ENCODE peak calls at places on chromosomes 2 and 18, in five cellular contexts. One of them, this sample, is unnamed. For H3K4me1, the result is how much of the 10 kb centered on the place peaks cover.

GRCh38 chr18:79962311-79962710 is 2.1 kb upstream of the HSBP1L1 start:
- DNase-seq in transverse colon: no peak
- DNase-seq in upper lobe of left lung: no peak
- DNase-seq in prostate gland: no peak
- DNase-seq in uterus: no peak
- DNase-seq in this sample: no peak

GRCh38 chr2:111042772-111043771 is 77.6 kb upstream of the BCL2L11 start:
- DNase-seq in transverse colon: no peak
- DNase-seq in upper lobe of left lung: peak
- DNase-seq in prostate gland: no peak
- DNase-seq in uterus: no peak
- DNase-seq in this sample: no peak

GRCh38 chr2:226211439-226211838 is 588.2 kb downstream of the IRS1 start:
- DNase-seq in transverse colon: no peak
- DNase-seq in upper lobe of left lung: no peak
- DNase-seq in prostate gland: peak
- DNase-seq in uterus: no peak
- DNase-seq in this sample: no peak

GRCh38 chr2:173028141-173028540 is 47.5 kb upstream of the MAP3K20 start:
- DNase-seq in transverse colon: no peak
- DNase-seq in upper lobe of left lung: no peak
- DNase-seq in prostate gland: no peak
- DNase-seq in uterus: no peak
- DNase-seq in this sample: no peak

GRCh38 chr2:178194600-178195389 is 483 bp downstream of the OSBPL6 start:
- DNase-seq in transverse colon: peak
- DNase-seq in upper lobe of left lung: peak
- DNase-seq in prostate gland: peak
- DNase-seq in uterus: peak
- DNase-seq in this sample: peak

GRCh38 chr2:240149943-240150784 is 9.7 kb upstream of the OTOS start:
- DNase-seq in transverse colon: no peak
- DNase-seq in upper lobe of left lung: no peak
- DNase-seq in prostate gland: no peak
- DNase-seq in uterus: no peak
- DNase-seq in this sample: no peak

GRCh38 chr2:26850565-26850964 is 2.6 kb downstream of the DPYSL5 start:
- DNase-seq in transverse colon: no peak
- DNase-seq in upper lobe of left lung: no peak
- DNase-seq in prostate gland: no peak
- DNase-seq in uterus: no peak
- DNase-seq in this sample: no peak

GRCh38 chr18:50819027-50819726 is 639 bp downstream of the MRO start:
- DNase-seq in transverse colon: peak
- DNase-seq in upper lobe of left lung: peak
- DNase-seq in prostate gland: peak
- DNase-seq in uterus: peak
- DNase-seq in this sample: no peak

GRCh38 chr18:6566338-6566911 is 151.7 kb upstream of the L3MBTL4 start:
- DNase-seq in transverse colon: no peak
- DNase-seq in upper lobe of left lung: no peak
- DNase-seq in prostate gland: no peak
- DNase-seq in uterus: no peak
- DNase-seq in this sample: no peak

GRCh38 chr18:49055787-49056186 is 105.0 kb upstream of the SMAD7 start:
- DNase-seq in transverse colon: peak
- DNase-seq in upper lobe of left lung: peak
- DNase-seq in prostate gland: no peak
- DNase-seq in uterus: peak
- DNase-seq in this sample: no peak

GRCh38 chr2:60047944-60048525 is 505.4 kb downstream of the BCL11A start:
- DNase-seq in transverse colon: no peak
- DNase-seq in upper lobe of left lung: no peak
- DNase-seq in prostate gland: no peak
- DNase-seq in uterus: no peak
- DNase-seq in this sample: no peak

GRCh38 chr18:2932247-2933181 is 80.4 kb downstream of the LPIN2 start:
- DNase-seq in transverse colon: no peak
- DNase-seq in upper lobe of left lung: no peak
- DNase-seq in prostate gland: peak
- DNase-seq in uterus: no peak
- DNase-seq in this sample: no peak

GRCh38 chr2:71451695-71452094 is 1.7 kb upstream of the DYSF start:
- DNase-seq in transverse colon: no peak
- DNase-seq in upper lobe of left lung: no peak
- DNase-seq in prostate gland: no peak
- DNase-seq in uterus: no peak
- DNase-seq in this sample: no peak

GRCh38 chr2:71449343-71449742 is 4.0 kb upstream of the DYSF start:
- DNase-seq in transverse colon: no peak
- DNase-seq in upper lobe of left lung: no peak
- DNase-seq in prostate gland: no peak
- DNase-seq in uterus: no peak
- DNase-seq in this sample: no peak

GRCh38 chr2:71446505-71446904 is 6.9 kb upstream of the DYSF start:
- DNase-seq in transverse colon: no peak
- DNase-seq in upper lobe of left lung: no peak
- DNase-seq in prostate gland: no peak
- DNase-seq in uterus: no peak
- DNase-seq in this sample: no peak
- H3K4me1 ChIP-seq in transverse colon: under half
- H3K4me1 ChIP-seq in upper lobe of left lung: under half
- H3K4me1 ChIP-seq in prostate gland: under half
- H3K4me1 ChIP-seq in uterus: under half
- H3K4me1 ChIP-seq in this sample: under half

DNA sequence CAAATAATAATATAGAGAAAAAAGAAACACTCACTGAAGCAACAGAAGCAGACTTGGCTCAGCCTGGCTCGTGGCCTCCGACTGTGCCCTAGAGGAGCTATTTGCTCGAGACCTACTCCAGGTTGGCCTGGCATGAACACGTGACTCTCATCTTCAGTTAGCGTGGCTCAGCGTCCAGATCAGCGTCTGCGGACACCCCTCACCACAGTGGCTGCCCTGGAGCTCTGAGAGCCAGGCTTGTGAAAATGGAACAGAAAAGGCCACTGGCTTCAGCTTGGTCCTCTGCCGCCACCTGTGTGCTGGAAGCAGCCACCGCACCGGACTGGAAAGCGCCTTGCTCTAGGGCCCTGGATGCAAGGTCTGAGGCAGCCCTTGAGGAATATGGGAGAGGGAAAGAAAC is 1184.0 kb upstream of the GYPC start:
- DNase-seq in transverse colon: peak
- DNase-seq in upper lobe of left lung: peak
- DNase-seq in prostate gland: no peak
- DNase-seq in uterus: no peak
- DNase-seq in this sample: no peak
- TF ChIP-seq CTCF in transverse colon: peak
- TF ChIP-seq CTCF in upper lobe of left lung: no peak
- TF ChIP-seq CTCF in prostate gland: no peak
- TF ChIP-seq CTCF in uterus: no peak
- TF ChIP-seq CTCF in this sample: no peak

GRCh38 chr2:238433941-238434845 is 7.5 kb downstream of the ASB1 start:
- DNase-seq in transverse colon: no peak
- DNase-seq in upper lobe of left lung: no peak
- DNase-seq in prostate gland: no peak
- DNase-seq in uterus: no peak
- DNase-seq in this sample: no peak
- TF ChIP-seq POLR2A in transverse colon: no peak
- TF ChIP-seq POLR2A in upper lobe of left lung: no peak
- TF ChIP-seq POLR2A in prostate gland: no peak
- TF ChIP-seq POLR2A in uterus: no peak
- TF ChIP-seq POLR2A in this sample: no peak

GRCh38 chr2:215660687-215661086 is 224.8 kb upstream of the FN1 start:
- DNase-seq in transverse colon: no peak
- DNase-seq in upper lobe of left lung: no peak
- DNase-seq in prostate gland: no peak
- DNase-seq in uterus: no peak
- DNase-seq in this sample: no peak
- H3K4me1 ChIP-seq in transverse colon: under half
- H3K4me1 ChIP-seq in upper lobe of left lung: under half
- H3K4me1 ChIP-seq in prostate gland: under half
- H3K4me1 ChIP-seq in uterus: under half
- H3K4me1 ChIP-seq in this sample: under half

GRCh38 chr18:12246849-12247808 is 7.0 kb upstream of the CIDEA start:
- DNase-seq in transverse colon: no peak
- DNase-seq in upper lobe of left lung: no peak
- DNase-seq in prostate gland: no peak
- DNase-seq in uterus: no peak
- DNase-seq in this sample: peak
- TF ChIP-seq CTCF in transverse colon: no peak
- TF ChIP-seq CTCF in upper lobe of left lung: no peak
- TF ChIP-seq CTCF in prostate gland: no peak
- TF ChIP-seq CTCF in uterus: no peak
- TF ChIP-seq CTCF in this sample: no peak

This sample was measured in suprapubic skin.